ENCODE peak calls at places on chromosomes 12 and 14, in five cellular contexts. One of them, this sample, is unnamed.

GRCh38 chr12:47367912-47368537 is 288.3 kb upstream of the AMIGO2 start:
- DNase-seq in upper lobe of right lung: no peak
- DNase-seq in neural crest cell: no peak
- DNase-seq in GM23338: no peak
- DNase-seq in sigmoid colon: no peak
- DNase-seq in this sample: no peak

GRCh38 chr14:99329711-99330315 is 57.8 kb upstream of the BCL11B start:
- DNase-seq in upper lobe of right lung: peak
- DNase-seq in GM23338: no peak
- DNase-seq in sigmoid colon: peak
- DNase-seq in neural crest cell: no peak
- DNase-seq in this sample: peak

GRCh38 chr12:6341439-6342139 is at the start of gene TNFRSF1A:
- DNase-seq in upper lobe of right lung: peak
- DNase-seq in neural crest cell: peak
- DNase-seq in sigmoid colon: peak
- DNase-seq in GM23338: peak
- DNase-seq in this sample: peak

GRCh38 chr14:81018245-81018644 is 62.8 kb downstream of the TSHR start:
- DNase-seq in GM23338: no peak
- DNase-seq in neural crest cell: no peak
- DNase-seq in sigmoid colon: no peak
- DNase-seq in upper lobe of right lung: no peak
- DNase-seq in this sample: no peak

GRCh38 chr12:66405395-66405794 is 103.1 kb downstream of the HELB start:
- DNase-seq in upper lobe of right lung: no peak
- DNase-seq in sigmoid colon: no peak
- DNase-seq in GM23338: no peak
- DNase-seq in neural crest cell: no peak
- DNase-seq in this sample: no peak

GRCh38 chr14:67461341-67461985 is 27.1 kb downstream of the TMEM229B start:
- DNase-seq in upper lobe of right lung: no peak
- DNase-seq in sigmoid colon: no peak
- DNase-seq in GM23338: no peak
- DNase-seq in neural crest cell: no peak
- DNase-seq in this sample: no peak

GRCh38 chr14:37663498-37663897 is 68.1 kb downstream of the TTC6 start:
- DNase-seq in GM23338: no peak
- DNase-seq in sigmoid colon: no peak
- DNase-seq in upper lobe of right lung: no peak
- DNase-seq in neural crest cell: no peak
- DNase-seq in this sample: no peak

GRCh38 chr12:114762490-114763110 is 78.6 kb upstream of the TBX3 start:
- DNase-seq in sigmoid colon: no peak
- DNase-seq in upper lobe of right lung: no peak
- DNase-seq in GM23338: no peak
- DNase-seq in neural crest cell: no peak
- DNase-seq in this sample: no peak

GRCh38 chr12:75177997-75178396 is 31.6 kb downstream of the KCNC2 start:
- DNase-seq in neural crest cell: no peak
- DNase-seq in upper lobe of right lung: no peak
- DNase-seq in sigmoid colon: no peak
- DNase-seq in GM23338: no peak
- DNase-seq in this sample: no peak

GRCh38 chr12:99824900-99825562 is 159.7 kb downstream of the ANKS1B start:
- DNase-seq in upper lobe of right lung: no peak
- DNase-seq in neural crest cell: no peak
- DNase-seq in GM23338: no peak
- DNase-seq in sigmoid colon: no peak
- DNase-seq in this sample: no peak

GRCh38 chr12:121712462-121713256 is at the start of gene TMEM120B:
- DNase-seq in GM23338: peak
- DNase-seq in sigmoid colon: peak
- DNase-seq in neural crest cell: peak
- DNase-seq in upper lobe of right lung: peak
- DNase-seq in this sample: no peak
- TF ChIP-seq CTCF in GM23338: no peak
- TF ChIP-seq CTCF in sigmoid colon: no peak
- TF ChIP-seq CTCF in neural crest cell: peak
- TF ChIP-seq CTCF in upper lobe of right lung: peak
- TF ChIP-seq CTCF in this sample: peak

GRCh38 chr12:119840617-119841016 is 36.5 kb downstream of the CIT start:
- DNase-seq in sigmoid colon: no peak
- DNase-seq in upper lobe of right lung: no peak
- DNase-seq in GM23338: no peak
- DNase-seq in neural crest cell: no peak
- DNase-seq in this sample: no peak

GRCh38 chr12:119839201-119839600 is 37.9 kb downstream of the CIT start:
- DNase-seq in sigmoid colon: no peak
- DNase-seq in GM23338: no peak
- DNase-seq in neural crest cell: no peak
- DNase-seq in upper lobe of right lung: no peak
- DNase-seq in this sample: no peak

GRCh38 chr12:119838781-119839180 is 38.3 kb downstream of the CIT start:
- DNase-seq in sigmoid colon: no peak
- DNase-seq in upper lobe of right lung: no peak
- DNase-seq in GM23338: no peak
- DNase-seq in neural crest cell: no peak
- DNase-seq in this sample: no peak

GRCh38 chr12:119829439-119829838 is 47.7 kb downstream of the CIT start:
- DNase-seq in upper lobe of right lung: no peak
- DNase-seq in GM23338: no peak
- DNase-seq in neural crest cell: no peak
- DNase-seq in sigmoid colon: no peak
- DNase-seq in this sample: no peak

DNA sequence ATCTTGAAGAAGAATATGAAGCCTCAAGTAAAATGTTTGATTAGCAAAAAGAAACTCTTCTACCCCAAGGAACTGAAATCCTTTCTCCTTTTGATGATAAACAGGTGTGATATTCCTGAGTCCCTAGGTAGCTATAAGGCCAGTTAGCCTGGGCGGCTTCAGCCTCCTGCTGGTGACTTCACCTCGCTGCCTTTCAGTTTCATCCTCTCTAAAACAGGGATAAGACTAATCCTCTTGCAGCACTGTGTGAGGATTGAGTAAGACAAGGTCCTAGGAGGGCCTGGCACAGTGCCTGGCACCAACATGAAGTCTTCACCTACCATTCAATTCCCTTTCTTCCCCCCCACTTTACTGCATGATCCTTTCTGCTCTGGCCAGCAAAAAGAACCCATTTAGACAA is 42.1 kb downstream of the CIT start:
- DNase-seq in upper lobe of right lung: no peak
- DNase-seq in GM23338: peak
- DNase-seq in neural crest cell: no peak
- DNase-seq in sigmoid colon: no peak
- DNase-seq in this sample: no peak
- TF ChIP-seq CTCF in upper lobe of right lung: no peak
- TF ChIP-seq CTCF in GM23338: peak
- TF ChIP-seq CTCF in neural crest cell: no peak
- TF ChIP-seq CTCF in sigmoid colon: no peak
- TF ChIP-seq CTCF in this sample: peak

DNA sequence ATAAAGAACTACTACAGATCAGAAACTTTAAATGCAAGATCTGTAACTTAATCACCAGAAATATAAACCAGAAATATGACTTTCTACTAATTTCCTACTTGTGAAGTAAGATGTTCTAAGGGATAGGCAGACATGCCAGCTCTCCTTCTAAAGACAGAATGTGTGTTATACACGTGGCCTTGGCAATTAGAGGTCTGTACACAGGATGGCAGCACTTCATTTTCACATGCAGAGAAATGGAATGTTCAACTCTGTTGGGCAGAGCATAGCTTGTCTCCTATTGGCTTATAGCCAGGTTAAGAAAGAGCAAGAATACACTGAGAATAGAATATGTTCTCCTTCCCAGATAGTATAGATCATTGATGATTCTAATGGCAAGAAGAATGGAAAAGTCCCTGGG is 403.8 kb downstream of the DAD1 start:
- DNase-seq in upper lobe of right lung: no peak
- DNase-seq in neural crest cell: no peak
- DNase-seq in sigmoid colon: no peak
- DNase-seq in GM23338: no peak
- DNase-seq in this sample: no peak
- TF ChIP-seq CTCF in upper lobe of right lung: no peak
- TF ChIP-seq CTCF in neural crest cell: no peak
- TF ChIP-seq CTCF in sigmoid colon: no peak
- TF ChIP-seq CTCF in GM23338: no peak
- TF ChIP-seq CTCF in this sample: peak

GRCh38 chr12:121955258-121956040 is 37.1 kb downstream of the CFAP251 start:
- DNase-seq in GM23338: peak
- DNase-seq in upper lobe of right lung: no peak
- DNase-seq in neural crest cell: no peak
- DNase-seq in sigmoid colon: no peak
- DNase-seq in this sample: no peak
- TF ChIP-seq CTCF in GM23338: peak
- TF ChIP-seq CTCF in upper lobe of right lung: peak
- TF ChIP-seq CTCF in neural crest cell: peak
- TF ChIP-seq CTCF in sigmoid colon: peak
- TF ChIP-seq CTCF in this sample: peak

GRCh38 chr12:11513288-11513687 is 117.9 kb upstream of the PRB2 start:
- DNase-seq in upper lobe of right lung: no peak
- DNase-seq in neural crest cell: no peak
- DNase-seq in GM23338: peak
- DNase-seq in sigmoid colon: no peak
- DNase-seq in this sample: no peak
- TF ChIP-seq CTCF in upper lobe of right lung: no peak
- TF ChIP-seq CTCF in neural crest cell: peak
- TF ChIP-seq CTCF in GM23338: peak
- TF ChIP-seq CTCF in sigmoid colon: no peak
- TF ChIP-seq CTCF in this sample: no peak

DNA sequence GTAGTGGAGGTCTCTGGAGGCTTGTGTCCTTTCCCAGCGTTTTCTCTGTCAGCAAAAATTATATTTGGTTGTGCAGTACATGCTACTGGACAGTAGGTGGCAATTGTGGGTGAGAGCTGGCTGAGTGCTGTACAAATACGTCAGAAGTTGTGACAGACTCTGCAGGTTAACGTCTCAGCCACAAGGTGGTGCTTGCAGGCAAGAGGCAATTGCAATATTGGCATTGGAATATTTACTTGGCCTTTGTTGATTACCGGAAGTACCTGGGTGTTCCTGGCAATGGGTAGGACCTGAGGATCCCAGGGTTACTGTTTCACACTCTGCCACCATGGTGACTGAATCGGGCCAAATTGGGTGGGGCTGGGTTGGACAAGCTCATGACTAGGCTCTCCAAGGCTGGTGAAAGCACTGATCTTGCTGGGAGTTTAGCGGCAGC is 333.9 kb upstream of the LMO3 start:
- DNase-seq in upper lobe of right lung: peak
- DNase-seq in neural crest cell: peak
- DNase-seq in GM23338: peak
- DNase-seq in sigmoid colon: no peak
- DNase-seq in this sample: no peak
- TF ChIP-seq CTCF in upper lobe of right lung: peak
- TF ChIP-seq CTCF in neural crest cell: peak
- TF ChIP-seq CTCF in GM23338: peak
- TF ChIP-seq CTCF in sigmoid colon: no peak
- TF ChIP-seq CTCF in this sample: peak

GRCh38 chr14:24817638-24818053 is 183.7 kb upstream of the GZMB start:
- DNase-seq in sigmoid colon: no peak
- DNase-seq in neural crest cell: no peak
- DNase-seq in GM23338: peak
- DNase-seq in upper lobe of right lung: no peak
- DNase-seq in this sample: no peak
- TF ChIP-seq CTCF in sigmoid colon: no peak
- TF ChIP-seq CTCF in neural crest cell: peak
- TF ChIP-seq CTCF in GM23338: peak
- TF ChIP-seq CTCF in upper lobe of right lung: no peak
- TF ChIP-seq CTCF in this sample: peak

This sample was measured in chondrocyte.